ENCODE peak calls at places on chromosomes 16 and 17, in four cellular contexts. U is pulmonary artery endothelial cell, N is left ventricle myocardium superior, K is uterus. H is an unnamed sample.

GRCh38 chr17:73271078-73271477 is 9.4 kb upstream of the CPSF4L start:
- DNase-seq in K (no peak), U (no peak), N (no peak), H (no peak)

GRCh38 chr17:37683454-37683984 is 40.3 kb upstream of the DDX52 start:
- DNase-seq in N (no peak), U (no peak), K (no peak), H (no peak)

GRCh38 chr17:48254896-48255295 is 147.3 kb downstream of the SNX11 start:
- DNase-seq in N (no peak), K (no peak), U (no peak), H (no peak)

GRCh38 chr16:65781363-65781762 is 585.1 kb upstream of the CDH5 start:
- DNase-seq in U (no peak), K (no peak), N (no peak), H (no peak)

GRCh38 chr17:337022-337420 is 15.6 kb downstream of the RPH3AL start:
- DNase-seq in N (no peak), U (no peak), K (no peak), H (no peak)

GRCh38 chr17:82200135-82200534 is 12.5 kb downstream of the CCDC57 start:
- DNase-seq in K (no peak), U (no peak), N (no peak), H (no peak)

GRCh38 chr17:31488264-31488981 is 96.9 kb downstream of the RAB11FIP4 start:
- DNase-seq in N (peak), K (no peak), U (no peak), H (peak)

GRCh38 chr16:35733278-35733965 is 2274.0 kb downstream of the TP53TG3F start:
- DNase-seq in N (no peak), U (no peak), K (no peak), H (no peak)

GRCh38 chr16:17437142-17437720 is 33.5 kb downstream of the XYLT1 start:
- DNase-seq in N (no peak), K (no peak), U (no peak), H (no peak)

GRCh38 chr17:52106638-52107261 is 51.8 kb downstream of the CA10 start:
- DNase-seq in U (no peak), K (peak), N (no peak), H (no peak)

GRCh38 chr16:30429418-30429677 is 482 bp downstream of the DCTPP1 start:
- DNase-seq in U (no peak), K (no peak), N (no peak), H (no peak)

H was measured in lower lobe of right lung.